ENCODE peak calls at places on chromosome 16, in seven cellular contexts. P, Q, Y, D, L, M and R are unnamed samples.

GRCh38 chr16:84397090-84397489 is 28.8 kb downstream of the ATP2C2 start:
- DNase-seq in P (no peak), Q (no peak), Y (no peak), D (no peak), L (no peak), M (no peak), R (no peak)

GRCh38 chr16:4049031-4049430 is 67.2 kb downstream of the ADCY9 start:
- DNase-seq in P (no peak), Q (no peak), Y (no peak), D (peak; percentile 27), L (no peak), M (no peak), R (no peak)

GRCh38 chr16:4431023-4431422 is 5.4 kb downstream of the DNAJA3 start:
- DNase-seq in P (no peak), Q (no peak), Y (no peak), D (no peak), L (no peak), M (no peak), R (no peak)

GRCh38 chr16:66430214-66430613 is 3.1 kb downstream of the BEAN1 start:
- DNase-seq in P (no peak), Q (no peak), Y (no peak), D (no peak), L (no peak), M (no peak), R (no peak)

GRCh38 chr16:67415872-67416793 is at the start of gene ZDHHC1:
- DNase-seq in P (peak; percentile 62), Q (peak; percentile 76), Y (peak; percentile 52), D (peak; percentile 90), L (peak; percentile 83), M (peak; percentile 76), R (peak; percentile 65)

GRCh38 chr16:11955713-11956123 is 9.3 kb upstream of the TNFRSF17 start:
- DNase-seq in P (no peak), Q (peak; percentile 98), Y (no peak), D (peak; percentile 99), L (no peak), M (no peak), R (peak; percentile 97)

GRCh38 chr16:22239131-22239805 is 33.2 kb downstream of the EEF2K start:
- DNase-seq in P (no peak), Q (no peak), Y (no peak), D (no peak), L (no peak), M (no peak), R (no peak)

GRCh38 chr16:82567203-82567602 is 59.6 kb upstream of the CDH13 start:
- DNase-seq in P (no peak), Q (no peak), Y (no peak), D (no peak), L (no peak), M (no peak), R (no peak)

GRCh38 chr16:1093284-1094123 is 2.5 kb downstream of the C1QTNF8 start:
- DNase-seq in P (no peak), Q (no peak), Y (no peak), D (peak; percentile 21), L (peak; percentile 49), M (no peak), R (no peak)

GRCh38 chr16:12450381-12450780 is 353.3 kb downstream of the CPPED1 start:
- DNase-seq in P (no peak), Q (no peak), Y (no peak), D (no peak), L (no peak), M (no peak), R (no peak)

GRCh38 chr16:86911311-86911999 is 333.1 kb downstream of the FOXL1 start:
- DNase-seq in P (no peak), Q (no peak), Y (no peak), D (no peak), L (no peak), M (no peak), R (no peak)

GRCh38 chr16:15954814-15955151 is 5.4 kb downstream of the ABCC1 start:
- DNase-seq in P (no peak), Q (no peak), Y (no peak), D (peak; percentile 32), L (no peak), M (no peak), R (no peak)

GRCh38 chr16:30112197-30113030 is 923 bp downstream of the GDPD3 start:
- DNase-seq in P (peak; percentile 64), Q (peak; percentile 56), Y (peak; percentile 74), D (peak; percentile 68), L (peak; percentile 82), M (no peak), R (peak; percentile 45)

GRCh38 chr16:88487920-88488842 is 35.1 kb downstream of the ZFPM1 start:
- DNase-seq in P (no peak), Q (no peak), Y (no peak), D (no peak), L (no peak), M (peak; percentile 78), R (no peak)

GRCh38 chr16:17552351-17552750 is 81.6 kb upstream of the XYLT1 start:
- DNase-seq in P (no peak), Q (no peak), Y (no peak), D (no peak), L (no peak), M (no peak), R (no peak)

GRCh38 chr16:72099377-72099818 is 5.8 kb downstream of the DHX38 start:
- DNase-seq in P (peak; percentile 79), Q (peak; percentile 68), Y (peak; percentile 24), D (peak; percentile 72), L (peak; percentile 66), M (peak; percentile 11), R (peak; percentile 37)

GRCh38 chr16:8885674-8886592 is 3.8 kb downstream of the LITAFD start:
- DNase-seq in P (peak; percentile 25), Q (peak; percentile 75), Y (no peak), D (peak; percentile 77), L (no peak), M (no peak), R (peak; percentile 26)

GRCh38 chr16:58000706-58001676 is at the start of gene USB1:
- DNase-seq in P (peak; percentile 97), Q (peak; percentile 91), Y (peak; percentile 78), D (peak; percentile 93), L (peak; percentile 87), M (peak; percentile 86), R (peak; percentile 76)

GRCh38 chr16:48596326-48596725 is 13.7 kb downstream of the N4BP1 start:
- DNase-seq in P (no peak), Q (no peak), Y (no peak), D (no peak), L (no peak), M (no peak), R (no peak)

GRCh38 chr16:88772871-88773811 is 11.9 kb downstream of the PIEZO1 start:
- DNase-seq in P (no peak), Q (peak; percentile 95), Y (no peak), D (peak; percentile 97), L (no peak), M (no peak), R (peak; percentile 87)

GRCh38 chr16:35146723-35147458 is 1687.5 kb downstream of the TP53TG3F start:
- DNase-seq in P (no peak), Q (no peak), Y (no peak), D (no peak), L (no peak), M (no peak), R (no peak)

GRCh38 chr16:66547101-66547989 is 2.6 kb downstream of the TK2 start:
- DNase-seq in P (no peak), Q (no peak), Y (no peak), D (no peak), L (no peak), M (no peak), R (no peak)

GRCh38 chr16:83728518-83728917 is 79.3 kb upstream of the HSBP1 start:
- DNase-seq in P (no peak), Q (no peak), Y (no peak), D (no peak), L (no peak), M (peak; percentile 30), R (no peak)

GRCh38 chr16:1647904-1648303 is 30.2 kb upstream of the JPT2 start:
- DNase-seq in P (peak; percentile 48), Q (no peak), Y (no peak), D (no peak), L (no peak), M (no peak), R (no peak)

GRCh38 chr16:1296688-1297412 is 12.6 kb upstream of the UBE2I start:
- DNase-seq in P (no peak), Q (peak; percentile 95), Y (no peak), D (peak; percentile 81), L (no peak), M (peak; percentile 9), R (no peak)

GRCh38 chr16:80210787-80211186 is 330.0 kb upstream of the DYNLRB2 start:
- DNase-seq in P (no peak), Q (no peak), Y (no peak), D (no peak), L (no peak), M (no peak), R (no peak)

GRCh38 chr16:14667347-14668266 is 26.5 kb downstream of the PLA2G10 start:
- DNase-seq in P (no peak), Q (no peak), Y (no peak), D (no peak), L (no peak), M (no peak), R (no peak)

GRCh38 chr16:65538945-65539344 is 417.1 kb upstream of the CDH11 start:
- DNase-seq in P (no peak), Q (no peak), Y (no peak), D (peak; percentile 59), L (no peak), M (no peak), R (no peak)